ENCODE peak calls at places on chromosome 6, in nine cellular contexts. One of them, this sample, is unnamed.

GRCh38 chr6:72636215-72636614 is 14.4 kb downstream of the KCNQ5 start:
- DNase-seq in mucosa of descending colon: no peak
- DNase-seq in NB4: no peak
- DNase-seq in CD8-positive, alpha-beta T cell: no peak
- DNase-seq in nephron progenitor cell: no peak
- DNase-seq in AG04450: no peak
- DNase-seq in right lobe of liver: no peak
- DNase-seq in left lung: no peak
- DNase-seq in H9: no peak
- DNase-seq in this sample: no peak

GRCh38 chr6:141986457-141986856 is 146.3 kb upstream of the GJE1 start:
- DNase-seq in mucosa of descending colon: no peak
- DNase-seq in NB4: no peak
- DNase-seq in CD8-positive, alpha-beta T cell: no peak
- DNase-seq in nephron progenitor cell: no peak
- DNase-seq in AG04450: no peak
- DNase-seq in right lobe of liver: no peak
- DNase-seq in left lung: no peak
- DNase-seq in H9: no peak
- DNase-seq in this sample: no peak

GRCh38 chr6:35919085-35919826 is 1.6 kb downstream of the SRPK1 start:
- DNase-seq in mucosa of descending colon: no peak
- DNase-seq in NB4: peak; percentile 68
- DNase-seq in CD8-positive, alpha-beta T cell: no peak
- DNase-seq in nephron progenitor cell: no peak
- DNase-seq in AG04450: no peak
- DNase-seq in right lobe of liver: no peak
- DNase-seq in left lung: no peak
- DNase-seq in H9: no peak
- DNase-seq in this sample: no peak

GRCh38 chr6:403659-404655 is 12.4 kb downstream of the IRF4 start:
- DNase-seq in mucosa of descending colon: peak; percentile 55
- DNase-seq in NB4: no peak
- DNase-seq in CD8-positive, alpha-beta T cell: no peak
- DNase-seq in nephron progenitor cell: no peak
- DNase-seq in AG04450: no peak
- DNase-seq in right lobe of liver: no peak
- DNase-seq in left lung: peak; percentile 62
- DNase-seq in H9: no peak
- DNase-seq in this sample: no peak

GRCh38 chr6:159002432-159003160 is 2.6 kb upstream of the RSPH3 start:
- DNase-seq in mucosa of descending colon: no peak
- DNase-seq in NB4: no peak
- DNase-seq in CD8-positive, alpha-beta T cell: no peak
- DNase-seq in nephron progenitor cell: no peak
- DNase-seq in AG04450: no peak
- DNase-seq in right lobe of liver: no peak
- DNase-seq in left lung: no peak
- DNase-seq in H9: no peak
- DNase-seq in this sample: no peak

GRCh38 chr6:156840136-156840535 is 63.0 kb downstream of the ARID1B start:
- DNase-seq in mucosa of descending colon: no peak
- DNase-seq in NB4: no peak
- DNase-seq in CD8-positive, alpha-beta T cell: no peak
- DNase-seq in nephron progenitor cell: no peak
- DNase-seq in AG04450: no peak
- DNase-seq in right lobe of liver: no peak
- DNase-seq in left lung: no peak
- DNase-seq in H9: no peak
- DNase-seq in this sample: no peak

GRCh38 chr6:111484655-111484974 is 1.6 kb upstream of the REV3L start:
- DNase-seq in mucosa of descending colon: no peak
- DNase-seq in NB4: no peak
- DNase-seq in CD8-positive, alpha-beta T cell: no peak
- DNase-seq in nephron progenitor cell: no peak
- DNase-seq in AG04450: no peak
- DNase-seq in right lobe of liver: no peak
- DNase-seq in left lung: no peak
- DNase-seq in H9: no peak
- DNase-seq in this sample: no peak

GRCh38 chr6:21846541-21847451 is 253.2 kb downstream of the SOX4 start:
- DNase-seq in mucosa of descending colon: peak; percentile 21
- DNase-seq in NB4: peak; percentile 54
- DNase-seq in CD8-positive, alpha-beta T cell: no peak
- DNase-seq in nephron progenitor cell: peak; percentile 68
- DNase-seq in AG04450: no peak
- DNase-seq in right lobe of liver: no peak
- DNase-seq in left lung: no peak
- DNase-seq in H9: peak; percentile 51
- DNase-seq in this sample: no peak

GRCh38 chr6:108651781-108652227 is 91.1 kb downstream of the FOXO3 start:
- DNase-seq in mucosa of descending colon: no peak
- DNase-seq in NB4: no peak
- DNase-seq in CD8-positive, alpha-beta T cell: no peak
- DNase-seq in nephron progenitor cell: no peak
- DNase-seq in AG04450: peak; percentile 67
- DNase-seq in right lobe of liver: no peak
- DNase-seq in left lung: no peak
- DNase-seq in H9: no peak
- DNase-seq in this sample: no peak

GRCh38 chr6:21264288-21264818 is 329.2 kb upstream of the SOX4 start:
- DNase-seq in mucosa of descending colon: no peak
- DNase-seq in NB4: peak; percentile 17
- DNase-seq in CD8-positive, alpha-beta T cell: no peak
- DNase-seq in nephron progenitor cell: no peak
- DNase-seq in AG04450: no peak
- DNase-seq in right lobe of liver: no peak
- DNase-seq in left lung: no peak
- DNase-seq in H9: no peak
- DNase-seq in this sample: no peak

GRCh38 chr6:89792881-89793280 is 26.7 kb downstream of the MDN1 start:
- DNase-seq in mucosa of descending colon: no peak
- DNase-seq in NB4: peak; percentile 81
- DNase-seq in CD8-positive, alpha-beta T cell: no peak
- DNase-seq in nephron progenitor cell: no peak
- DNase-seq in AG04450: no peak
- DNase-seq in right lobe of liver: no peak
- DNase-seq in left lung: no peak
- DNase-seq in H9: peak; percentile 45
- DNase-seq in this sample: no peak

GRCh38 chr6:24883618-24884017 is 52.1 kb downstream of the RIPOR2 start:
- DNase-seq in mucosa of descending colon: no peak
- DNase-seq in NB4: no peak
- DNase-seq in CD8-positive, alpha-beta T cell: no peak
- DNase-seq in nephron progenitor cell: no peak
- DNase-seq in AG04450: peak; percentile 80
- DNase-seq in right lobe of liver: no peak
- DNase-seq in left lung: no peak
- DNase-seq in H9: no peak
- DNase-seq in this sample: no peak

GRCh38 chr6:163667372-163668060 is 253.0 kb downstream of the QKI start:
- DNase-seq in mucosa of descending colon: no peak
- DNase-seq in NB4: peak; percentile 98
- DNase-seq in CD8-positive, alpha-beta T cell: no peak
- DNase-seq in nephron progenitor cell: no peak
- DNase-seq in AG04450: no peak
- DNase-seq in right lobe of liver: no peak
- DNase-seq in left lung: no peak
- DNase-seq in H9: no peak
- DNase-seq in this sample: no peak

GRCh38 chr6:169168302-169168630 is 85.4 kb downstream of the THBS2 start:
- DNase-seq in mucosa of descending colon: no peak
- DNase-seq in NB4: no peak
- DNase-seq in CD8-positive, alpha-beta T cell: no peak
- DNase-seq in nephron progenitor cell: no peak
- DNase-seq in AG04450: no peak
- DNase-seq in right lobe of liver: no peak
- DNase-seq in left lung: no peak
- DNase-seq in H9: no peak
- DNase-seq in this sample: no peak

GRCh38 chr6:44264154-44265002 is 973 bp downstream of the NFKBIE start:
- DNase-seq in mucosa of descending colon: peak; percentile 72
- DNase-seq in NB4: peak; percentile 95
- DNase-seq in CD8-positive, alpha-beta T cell: no peak
- DNase-seq in nephron progenitor cell: no peak
- DNase-seq in AG04450: no peak
- DNase-seq in right lobe of liver: peak; percentile 61
- DNase-seq in left lung: peak; percentile 93
- DNase-seq in H9: no peak
- DNase-seq in this sample: no peak

GRCh38 chr6:44265843-44266233 is 487 bp upstream of the NFKBIE start:
- DNase-seq in mucosa of descending colon: no peak
- DNase-seq in NB4: no peak
- DNase-seq in CD8-positive, alpha-beta T cell: no peak
- DNase-seq in nephron progenitor cell: no peak
- DNase-seq in AG04450: no peak
- DNase-seq in right lobe of liver: no peak
- DNase-seq in left lung: no peak
- DNase-seq in H9: no peak
- DNase-seq in this sample: no peak

GRCh38 chr6:44266347-44266746 is 996 bp upstream of the NFKBIE start:
- DNase-seq in mucosa of descending colon: no peak
- DNase-seq in NB4: no peak
- DNase-seq in CD8-positive, alpha-beta T cell: no peak
- DNase-seq in nephron progenitor cell: no peak
- DNase-seq in AG04450: no peak
- DNase-seq in right lobe of liver: no peak
- DNase-seq in left lung: no peak
- DNase-seq in H9: no peak
- DNase-seq in this sample: no peak

GRCh38 chr6:44263357-44264100 is 1.8 kb downstream of the NFKBIE start:
- DNase-seq in mucosa of descending colon: no peak
- DNase-seq in NB4: peak; percentile 80
- DNase-seq in CD8-positive, alpha-beta T cell: no peak
- DNase-seq in nephron progenitor cell: peak; percentile 42
- DNase-seq in AG04450: no peak
- DNase-seq in right lobe of liver: peak; percentile 72
- DNase-seq in left lung: no peak
- DNase-seq in H9: no peak
- DNase-seq in this sample: no peak

GRCh38 chr6:44265003-44265842 is at the start of gene NFKBIE:
- DNase-seq in mucosa of descending colon: peak; percentile 98
- DNase-seq in NB4: peak; percentile 90
- DNase-seq in CD8-positive, alpha-beta T cell: peak; percentile 92
- DNase-seq in nephron progenitor cell: peak; percentile 98
- DNase-seq in AG04450: peak; percentile 71
- DNase-seq in right lobe of liver: peak; percentile 99
- DNase-seq in left lung: peak; percentile 99
- DNase-seq in H9: peak; percentile 94
- DNase-seq in this sample: peak; percentile 94
- TF ChIP-seq CTCF in mucosa of descending colon: no peak
- TF ChIP-seq CTCF in NB4: peak; percentile 50
- TF ChIP-seq CTCF in CD8-positive, alpha-beta T cell: peak; percentile 44
- TF ChIP-seq CTCF in nephron progenitor cell: no peak
- TF ChIP-seq CTCF in AG04450: peak; percentile 37
- TF ChIP-seq CTCF in right lobe of liver: peak; percentile 22
- TF ChIP-seq CTCF in left lung: no peak
- TF ChIP-seq CTCF in H9: no peak
- TF ChIP-seq CTCF in this sample: peak; percentile 26

GRCh38 chr6:154496191-154496590 is 14.3 kb downstream of the CNKSR3 start:
- DNase-seq in mucosa of descending colon: no peak
- DNase-seq in NB4: no peak
- DNase-seq in CD8-positive, alpha-beta T cell: no peak
- DNase-seq in nephron progenitor cell: no peak
- DNase-seq in AG04450: no peak
- DNase-seq in right lobe of liver: no peak
- DNase-seq in left lung: no peak
- DNase-seq in H9: no peak
- DNase-seq in this sample: no peak

GRCh38 chr6:154500769-154501171 is 9.7 kb downstream of the CNKSR3 start:
- DNase-seq in mucosa of descending colon: no peak
- DNase-seq in NB4: no peak
- DNase-seq in CD8-positive, alpha-beta T cell: no peak
- DNase-seq in nephron progenitor cell: no peak
- DNase-seq in AG04450: no peak
- DNase-seq in right lobe of liver: no peak
- DNase-seq in left lung: no peak
- DNase-seq in H9: no peak
- DNase-seq in this sample: no peak

GRCh38 chr6:154499854-154500589 is 10.5 kb downstream of the CNKSR3 start:
- DNase-seq in mucosa of descending colon: no peak
- DNase-seq in NB4: no peak
- DNase-seq in CD8-positive, alpha-beta T cell: no peak
- DNase-seq in nephron progenitor cell: no peak
- DNase-seq in AG04450: no peak
- DNase-seq in right lobe of liver: no peak
- DNase-seq in left lung: no peak
- DNase-seq in H9: no peak
- DNase-seq in this sample: no peak

GRCh38 chr6:154497118-154497517 is 13.4 kb downstream of the CNKSR3 start:
- DNase-seq in mucosa of descending colon: no peak
- DNase-seq in NB4: no peak
- DNase-seq in CD8-positive, alpha-beta T cell: no peak
- DNase-seq in nephron progenitor cell: no peak
- DNase-seq in AG04450: no peak
- DNase-seq in right lobe of liver: no peak
- DNase-seq in left lung: no peak
- DNase-seq in H9: no peak
- DNase-seq in this sample: no peak

GRCh38 chr6:154498340-154498934 is 12.0 kb downstream of the CNKSR3 start:
- DNase-seq in mucosa of descending colon: no peak
- DNase-seq in NB4: no peak
- DNase-seq in CD8-positive, alpha-beta T cell: no peak
- DNase-seq in nephron progenitor cell: no peak
- DNase-seq in AG04450: no peak
- DNase-seq in right lobe of liver: no peak
- DNase-seq in left lung: no peak
- DNase-seq in H9: no peak
- DNase-seq in this sample: no peak
- TF ChIP-seq CTCF in mucosa of descending colon: no peak
- TF ChIP-seq CTCF in NB4: no peak
- TF ChIP-seq CTCF in CD8-positive, alpha-beta T cell: no peak
- TF ChIP-seq CTCF in nephron progenitor cell: no peak
- TF ChIP-seq CTCF in AG04450: no peak
- TF ChIP-seq CTCF in right lobe of liver: no peak
- TF ChIP-seq CTCF in left lung: no peak
- TF ChIP-seq CTCF in H9: no peak
- TF ChIP-seq CTCF in this sample: no peak

GRCh38 chr6:101393291-101394251 is at the start of gene GRIK2:
- DNase-seq in mucosa of descending colon: peak; percentile 47
- DNase-seq in NB4: peak; percentile 7
- DNase-seq in CD8-positive, alpha-beta T cell: no peak
- DNase-seq in nephron progenitor cell: peak; percentile 82
- DNase-seq in AG04450: no peak
- DNase-seq in right lobe of liver: peak; percentile 17
- DNase-seq in left lung: peak; percentile 77
- DNase-seq in H9: peak; percentile 75
- DNase-seq in this sample: no peak
- TF ChIP-seq CTCF in mucosa of descending colon: no peak
- TF ChIP-seq CTCF in NB4: no peak
- TF ChIP-seq CTCF in CD8-positive, alpha-beta T cell: no peak
- TF ChIP-seq CTCF in nephron progenitor cell: peak; percentile 31
- TF ChIP-seq CTCF in AG04450: peak; percentile 54
- TF ChIP-seq CTCF in right lobe of liver: no peak
- TF ChIP-seq CTCF in left lung: no peak
- TF ChIP-seq CTCF in H9: peak; percentile 50
- TF ChIP-seq CTCF in this sample: peak; percentile 67

GRCh38 chr6:4028051-4028450 is 50.9 kb downstream of the FAM217A start:
- DNase-seq in mucosa of descending colon: no peak
- DNase-seq in NB4: no peak
- DNase-seq in CD8-positive, alpha-beta T cell: no peak
- DNase-seq in nephron progenitor cell: no peak
- DNase-seq in AG04450: no peak
- DNase-seq in right lobe of liver: no peak
- DNase-seq in left lung: no peak
- DNase-seq in H9: no peak
- DNase-seq in this sample: no peak
- TF ChIP-seq CTCF in mucosa of descending colon: no peak
- TF ChIP-seq CTCF in NB4: no peak
- TF ChIP-seq CTCF in CD8-positive, alpha-beta T cell: no peak
- TF ChIP-seq CTCF in nephron progenitor cell: no peak
- TF ChIP-seq CTCF in AG04450: no peak
- TF ChIP-seq CTCF in right lobe of liver: no peak
- TF ChIP-seq CTCF in left lung: no peak
- TF ChIP-seq CTCF in H9: no peak
- TF ChIP-seq CTCF in this sample: no peak